ENCODE peak calls at places on chromosomes 6 and 20, in six cellular contexts. One of them, this sample, is unnamed.

GRCh38 chr6:135667694-135668455 is 170.3 kb upstream of the AHI1 start:
- DNase-seq in hepatic stellate cell: no peak
- DNase-seq in RPMI7951: peak
- DNase-seq in non-pigmented ciliary epithelial cell: no peak
- DNase-seq in HEK293T: peak
- DNase-seq in AG08396: peak
- DNase-seq in this sample: peak

GRCh38 chr20:7966176-7966575 is 25.9 kb upstream of the HAO1 start:
- DNase-seq in RPMI7951: no peak
- DNase-seq in hepatic stellate cell: no peak
- DNase-seq in non-pigmented ciliary epithelial cell: no peak
- DNase-seq in HEK293T: no peak
- DNase-seq in AG08396: no peak
- DNase-seq in this sample: no peak

GRCh38 chr6:3324262-3324942 is 65.7 kb downstream of the PSMG4 start:
- DNase-seq in HEK293T: no peak
- DNase-seq in hepatic stellate cell: peak
- DNase-seq in non-pigmented ciliary epithelial cell: peak
- DNase-seq in AG08396: peak
- DNase-seq in RPMI7951: peak
- DNase-seq in this sample: no peak

GRCh38 chr20:10185741-10186558 is 32.7 kb upstream of the SNAP25 start:
- DNase-seq in non-pigmented ciliary epithelial cell: no peak
- DNase-seq in hepatic stellate cell: no peak
- DNase-seq in RPMI7951: peak
- DNase-seq in AG08396: no peak
- DNase-seq in HEK293T: no peak
- DNase-seq in this sample: no peak

GRCh38 chr20:3843490-3843889 is 3.1 kb upstream of the MAVS start:
- DNase-seq in hepatic stellate cell: peak
- DNase-seq in HEK293T: no peak
- DNase-seq in AG08396: peak
- DNase-seq in non-pigmented ciliary epithelial cell: no peak
- DNase-seq in RPMI7951: peak
- DNase-seq in this sample: no peak

GRCh38 chr20:3710703-3711417 is 1.5 kb downstream of the SIGLEC1 start:
- DNase-seq in non-pigmented ciliary epithelial cell: no peak
- DNase-seq in HEK293T: peak
- DNase-seq in RPMI7951: peak
- DNase-seq in AG08396: peak
- DNase-seq in hepatic stellate cell: peak
- DNase-seq in this sample: peak

GRCh38 chr6:14638932-14639875 is 521.6 kb downstream of the CD83 start:
- DNase-seq in RPMI7951: peak
- DNase-seq in AG08396: peak
- DNase-seq in HEK293T: peak
- DNase-seq in hepatic stellate cell: peak
- DNase-seq in non-pigmented ciliary epithelial cell: no peak
- DNase-seq in this sample: peak

GRCh38 chr20:967796-968742 is 34.0 kb downstream of the RSPO4 start:
- DNase-seq in RPMI7951: peak
- DNase-seq in hepatic stellate cell: no peak
- DNase-seq in non-pigmented ciliary epithelial cell: peak
- DNase-seq in HEK293T: peak
- DNase-seq in AG08396: no peak
- DNase-seq in this sample: no peak

GRCh38 chr20:33859157-33859695 is 48.1 kb downstream of the CHMP4B start:
- DNase-seq in hepatic stellate cell: no peak
- DNase-seq in non-pigmented ciliary epithelial cell: no peak
- DNase-seq in AG08396: no peak
- DNase-seq in HEK293T: no peak
- DNase-seq in RPMI7951: peak
- DNase-seq in this sample: no peak

GRCh38 chr6:118551063-118551672 is 3.1 kb downstream of the PLN start:
- DNase-seq in hepatic stellate cell: peak
- DNase-seq in non-pigmented ciliary epithelial cell: peak
- DNase-seq in HEK293T: peak
- DNase-seq in RPMI7951: peak
- DNase-seq in AG08396: no peak
- DNase-seq in this sample: no peak

GRCh38 chr6:170206317-170206621 is 84.6 kb downstream of the DLL1 start:
- DNase-seq in AG08396: no peak
- DNase-seq in RPMI7951: no peak
- DNase-seq in HEK293T: no peak
- DNase-seq in non-pigmented ciliary epithelial cell: no peak
- DNase-seq in hepatic stellate cell: no peak
- DNase-seq in this sample: no peak

GRCh38 chr6:52328721-52329120 is 33.2 kb upstream of the PAQR8 start:
- DNase-seq in non-pigmented ciliary epithelial cell: no peak
- DNase-seq in HEK293T: no peak
- DNase-seq in AG08396: no peak
- DNase-seq in RPMI7951: no peak
- DNase-seq in hepatic stellate cell: no peak
- DNase-seq in this sample: no peak

GRCh38 chr20:48933017-48933766 is 11.7 kb downstream of the ARFGEF2 start:
- DNase-seq in RPMI7951: no peak
- DNase-seq in non-pigmented ciliary epithelial cell: no peak
- DNase-seq in AG08396: no peak
- DNase-seq in HEK293T: no peak
- DNase-seq in hepatic stellate cell: no peak
- DNase-seq in this sample: no peak

This sample was measured in Right ventricle myocardium superior.